ENCODE peak calls at places on chromosomes 11 and 22, in ten cellular contexts. O is mucosa of descending colon, Q is astrocyte, H is Peyer's patch, P is GM12865, R is cardiac fibroblast, C is brain microvascular endothelial cell, A is endothelial cell of umbilical vein, I is fibroblast of mammary gland, S is upper lobe of right lung. E is an unnamed sample.

GRCh38 chr22:24450600-24450999 is 23.2 kb downstream of the ADORA2A start:
- DNase-seq in O (no peak), Q (no peak), H (no peak), P (no peak), R (no peak), C (no peak), A (peak), I (no peak), S (no peak), E (no peak)

GRCh38 chr11:130527648-130528300 is 79.3 kb downstream of the ADAMTS15 start:
- DNase-seq in O (no peak), Q (peak), H (no peak), P (no peak), R (peak), C (peak), A (peak), I (peak), S (no peak), E (peak)

GRCh38 chr11:12841946-12842630 is 167.0 kb upstream of the RASSF10 start:
- DNase-seq in O (no peak), Q (peak), H (no peak), P (peak), R (peak), C (peak), A (peak), I (peak), S (no peak), E (peak)

GRCh38 chr11:69541001-69541285 is 59.5 kb downstream of the LINC01488 start:
- DNase-seq in O (no peak), Q (peak), H (no peak), P (no peak), R (no peak), C (no peak), A (no peak), I (no peak), S (no peak), E (no peak)

GRCh38 chr11:106656646-106657045 is 361.6 kb downstream of the GUCY1A2 start:
- DNase-seq in O (no peak), Q (no peak), H (no peak), P (no peak), R (peak), C (no peak), A (no peak), I (peak), S (no peak), E (no peak)

GRCh38 chr11:15707971-15708370 is 593.2 kb downstream of the INSC start:
- DNase-seq in O (peak), Q (peak), H (no peak), P (no peak), R (peak), C (no peak), A (no peak), I (no peak), S (no peak), E (peak)

GRCh38 chr11:33716236-33716635 is 15.6 kb upstream of the C11orf91 start:
- DNase-seq in O (no peak), Q (no peak), H (no peak), P (peak), R (peak), C (no peak), A (peak), I (peak), S (no peak), E (peak)

GRCh38 chr11:46603704-46604308 is 10.0 kb upstream of the AMBRA1 start:
- DNase-seq in O (no peak), Q (no peak), H (no peak), P (peak), R (no peak), C (no peak), A (no peak), I (no peak), S (no peak), E (no peak)

GRCh38 chr11:119065369-119065768 is 2.2 kb upstream of the VPS11 start:
- DNase-seq in O (no peak), Q (no peak), H (no peak), P (peak), R (peak), C (peak), A (peak), I (peak), S (no peak), E (peak)

GRCh38 chr11:17765381-17766359 is 31.1 kb downstream of the KCNC1 start:
- DNase-seq in O (no peak), Q (peak), H (no peak), P (peak), R (no peak), C (no peak), A (no peak), I (no peak), S (peak), E (no peak)

GRCh38 chr11:128172046-128172878 is 415.1 kb downstream of the ETS1 start:
- DNase-seq in O (peak), Q (peak), H (peak), P (peak), R (peak), C (peak), A (peak), I (peak), S (peak), E (peak)

GRCh38 chr22:43293259-43293658 is 49.9 kb downstream of the SCUBE1 start:
- DNase-seq in O (peak), Q (no peak), H (no peak), P (no peak), R (no peak), C (no peak), A (no peak), I (no peak), S (no peak), E (no peak)

GRCh38 chr11:86069408-86070086 is 663 bp upstream of the PICALM start:
- DNase-seq in O (no peak), Q (peak), H (peak), P (peak), R (peak), C (peak), A (peak), I (peak), S (no peak), E (peak)

GRCh38 chr11:45930031-45930794 is 7.8 kb downstream of the LARGE2 start:
- DNase-seq in O (peak), Q (no peak), H (peak), P (peak), R (no peak), C (no peak), A (no peak), I (no peak), S (peak), E (no peak)

GRCh38 chr11:84498016-84498415 is 1129.1 kb downstream of the DLG2 start:
- DNase-seq in O (no peak), Q (peak), H (no peak), P (no peak), R (peak), C (peak), A (no peak), I (peak), S (no peak), E (peak)

GRCh38 chr22:22398530-22399327 is 109.8 kb downstream of the ZNF280B start:
- DNase-seq in O (no peak), Q (no peak), H (no peak), P (no peak), R (no peak), C (no peak), A (no peak), I (no peak), S (no peak), E (no peak)

GRCh38 chr22:48821346-48822186 is 1006.1 kb downstream of the BRD1 start:
- DNase-seq in O (no peak), Q (no peak), H (no peak), P (no peak), R (no peak), C (no peak), A (no peak), I (no peak), S (no peak), E (no peak)

GRCh38 chr22:37728620-37729019 is 31.8 kb downstream of the TRIOBP start:
- DNase-seq in O (no peak), Q (no peak), H (no peak), P (no peak), R (no peak), C (no peak), A (no peak), I (no peak), S (no peak), E (no peak)

GRCh38 chr22:41818596-41818995 is 14.3 kb upstream of the SREBF2 start:
- DNase-seq in O (no peak), Q (no peak), H (no peak), P (no peak), R (no peak), C (no peak), A (no peak), I (no peak), S (no peak), E (no peak)

GRCh38 chr11:10002221-10002620 is 291.8 kb downstream of the SBF2 start:
- DNase-seq in O (no peak), Q (no peak), H (no peak), P (no peak), R (peak), C (no peak), A (peak), I (no peak), S (no peak), E (peak)

GRCh38 chr11:120220747-120221037 is 9.9 kb downstream of the OAF start:
- DNase-seq in O (peak), Q (no peak), H (no peak), P (no peak), R (no peak), C (no peak), A (no peak), I (no peak), S (no peak), E (no peak)

DNA sequence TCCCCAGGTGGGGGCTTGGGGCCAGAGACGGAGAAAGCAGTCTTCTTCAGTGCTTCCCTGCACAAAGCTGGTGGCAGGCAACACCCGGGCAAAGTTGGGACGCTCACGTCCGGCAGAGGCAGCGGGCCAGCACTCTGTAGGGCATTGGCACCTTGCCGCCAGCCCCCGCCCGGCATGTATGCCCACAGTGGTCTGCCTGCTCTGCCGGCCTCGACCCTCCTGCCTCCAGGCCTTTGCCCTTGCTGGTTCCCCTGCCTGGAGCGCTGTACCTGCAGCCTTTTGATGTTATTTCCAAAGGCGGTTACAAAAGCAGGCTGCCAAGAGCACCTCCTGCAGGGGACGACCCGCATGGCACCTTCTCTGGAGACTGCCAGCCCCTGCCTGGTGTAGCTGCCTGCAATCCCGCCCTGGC is 56.5 kb upstream of the SHISAL1 start:
- DNase-seq in O (peak), Q (no peak), H (no peak), P (no peak), R (no peak), C (no peak), A (no peak), I (no peak), S (peak), E (no peak)
- TF ChIP-seq CTCF in O (no peak), Q (peak), H (no peak), P (no peak), R (peak), C (peak), A (no peak), I (no peak), S (no peak), E (no peak)

GRCh38 chr11:40293655-40294342 is 1165.7 kb downstream of the LRRC4C start:
- DNase-seq in O (no peak), Q (peak), H (no peak), P (peak), R (peak), C (peak), A (peak), I (peak), S (peak), E (peak)

GRCh38 chr11:40290031-40290650 is 1169.3 kb downstream of the LRRC4C start:
- DNase-seq in O (no peak), Q (peak), H (no peak), P (no peak), R (peak), C (no peak), A (no peak), I (no peak), S (no peak), E (no peak)

GRCh38 chr11:40289370-40289769 is 1170.1 kb downstream of the LRRC4C start:
- DNase-seq in O (no peak), Q (no peak), H (no peak), P (no peak), R (no peak), C (no peak), A (no peak), I (no peak), S (no peak), E (no peak)

GRCh38 chr11:40292636-40293585 is 1166.5 kb downstream of the LRRC4C start:
- DNase-seq in O (no peak), Q (no peak), H (no peak), P (no peak), R (no peak), C (no peak), A (no peak), I (no peak), S (no peak), E (no peak)

GRCh38 chr11:40291304-40292100 is 1168.0 kb downstream of the LRRC4C start:
- DNase-seq in O (no peak), Q (no peak), H (no peak), P (no peak), R (no peak), C (no peak), A (no peak), I (no peak), S (no peak), E (no peak)
- H3K4me3 ChIP-seq in O (no peak), Q (peak), H (no peak), P (no peak), R (no peak), C (no peak), A (no peak), I (no peak), S (peak), E (no peak)

DNA sequence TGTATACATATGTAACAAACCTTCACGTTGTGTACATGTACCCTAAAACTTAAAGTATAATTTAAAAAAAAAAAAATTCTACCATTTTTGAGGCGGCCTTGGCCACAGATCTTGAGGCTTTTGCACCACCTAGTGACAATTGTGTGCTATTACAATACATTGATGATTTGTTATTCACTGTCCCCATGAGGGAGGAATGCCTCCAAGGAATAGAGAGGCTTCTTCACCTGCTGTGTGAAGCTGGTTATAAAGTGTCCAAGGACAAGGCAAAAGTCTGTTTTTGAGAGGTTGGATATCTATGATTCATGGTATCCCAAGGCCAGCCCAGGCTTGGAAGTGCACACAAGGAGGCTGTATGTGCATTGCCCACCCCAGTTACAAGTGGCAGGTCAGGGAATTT is 30.7 kb downstream of the SLC22A25 start:
- DNase-seq in O (no peak), Q (no peak), H (no peak), P (peak), R (peak), C (peak), A (peak), I (peak), S (no peak), E (peak)
- TF ChIP-seq CTCF in O (no peak), Q (peak), H (peak), P (peak), R (peak), C (peak), A (peak), I (peak), S (peak), E (peak)

DNA sequence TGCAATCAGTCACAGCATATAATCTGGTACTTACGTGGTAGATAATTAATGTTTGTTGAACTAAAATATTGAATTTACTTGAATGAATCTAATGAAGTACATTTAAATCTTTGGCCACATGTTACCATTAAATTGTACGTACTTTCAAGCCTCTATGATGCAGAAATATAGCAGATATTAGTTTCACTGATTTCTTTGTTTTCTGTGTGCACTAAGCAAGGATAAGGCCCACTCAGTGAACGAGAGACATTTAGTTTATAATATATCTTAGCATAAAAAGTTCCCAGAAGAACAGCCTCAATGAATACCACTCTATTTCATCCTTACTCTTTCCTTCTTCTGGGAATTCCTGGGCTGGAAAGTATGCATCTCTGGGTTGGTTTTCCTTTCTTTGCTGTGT is at the start of gene OR52E1:
- DNase-seq in O (no peak), Q (no peak), H (no peak), P (no peak), R (no peak), C (no peak), A (no peak), I (no peak), S (no peak), E (no peak)
- H3K4me3 ChIP-seq in O (no peak), Q (no peak), H (no peak), P (no peak), R (no peak), C (no peak), A (no peak), I (no peak), S (no peak), E (no peak)

DNA sequence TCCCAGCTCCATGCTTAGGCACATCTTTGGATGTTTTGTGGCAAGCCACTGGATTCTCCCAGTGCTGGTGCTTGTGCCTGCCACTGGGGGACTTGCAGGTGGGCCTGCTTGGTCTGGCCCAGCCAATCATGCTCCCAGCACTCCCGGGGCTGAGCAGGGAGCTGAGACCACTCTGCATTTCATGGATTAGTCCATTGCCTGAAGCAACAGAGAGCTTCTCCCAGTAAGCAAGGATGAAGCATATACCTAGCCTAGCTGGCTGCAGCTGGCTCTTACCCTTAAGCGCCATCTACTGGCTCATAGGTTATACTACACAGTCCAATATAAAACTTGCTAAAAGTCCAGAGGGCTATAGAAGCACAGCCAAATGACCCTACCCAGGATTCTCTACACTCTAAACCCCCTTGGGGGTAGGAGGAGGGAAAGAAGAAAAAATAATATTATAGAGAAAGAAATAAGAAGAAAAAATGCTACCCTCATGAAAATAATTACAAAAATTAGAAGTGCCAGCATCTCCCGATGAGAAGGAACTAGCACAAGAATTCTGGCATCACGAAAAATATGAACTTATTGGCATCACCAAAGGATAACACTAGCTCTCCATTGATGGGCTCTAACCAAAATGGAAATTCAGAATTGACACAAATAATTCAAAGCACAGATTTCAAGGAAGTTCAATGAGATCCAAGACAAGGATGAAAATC is 275.3 kb downstream of the C11orf87 start:
- DNase-seq in O (no peak), Q (peak), H (no peak), P (peak), R (peak), C (peak), A (peak), I (peak), S (peak), E (peak)
- TF ChIP-seq CTCF in O (peak), Q (peak), H (peak), P (peak), R (peak), C (peak), A (peak), I (peak), S (peak), E (peak)

GRCh38 chr11:61555051-61555969 is 25.6 kb downstream of the SYT7 start:
- DNase-seq in O (no peak), Q (no peak), H (no peak), P (no peak), R (no peak), C (no peak), A (no peak), I (no peak), S (no peak), E (no peak)

GRCh38 chr11:61553373-61554171 is 27.3 kb downstream of the SYT7 start:
- DNase-seq in O (no peak), Q (no peak), H (no peak), P (no peak), R (no peak), C (no peak), A (no peak), I (no peak), S (no peak), E (no peak)

GRCh38 chr11:61555978-61556377 is 24.9 kb downstream of the SYT7 start:
- DNase-seq in O (no peak), Q (no peak), H (no peak), P (no peak), R (no peak), C (no peak), A (no peak), I (no peak), S (no peak), E (no peak)

GRCh38 chr11:61552108-61552635 is 28.7 kb downstream of the SYT7 start:
- DNase-seq in O (no peak), Q (no peak), H (no peak), P (no peak), R (no peak), C (no peak), A (no peak), I (no peak), S (no peak), E (no peak)

GRCh38 chr11:61554172-61554988 is 26.5 kb downstream of the SYT7 start:
- DNase-seq in O (no peak), Q (no peak), H (no peak), P (no peak), R (no peak), C (no peak), A (no peak), I (peak), S (no peak), E (no peak)
- H3K4me3 ChIP-seq in O (no peak), Q (no peak), H (no peak), P (no peak), R (no peak), C (no peak), A (no peak), I (no peak), S (no peak), E (no peak)